ENCODE peak calls at places on chromosomes 4 and X, in nine cellular contexts. One of them, this sample, is unnamed.
A peak's percentile ranks its signal among the peaks of the same experiment; 100 is the strongest.

GRCh38 chr4:144714166-144714565 is 68.2 kb downstream of the HHIP start:
- DNase-seq in HEK293T: no peak
- DNase-seq in cardiac muscle cell: no peak
- DNase-seq in left ventricle myocardium inferior: no peak
- DNase-seq in activated naive CD8-positive, alpha-beta T cell treated with anti-CD3 and anti-CD28 coated beads for 36 hours: no peak
- DNase-seq in iris pigment epithelial cell: peak; percentile 35
- DNase-seq in hepatocyte: no peak
- DNase-seq in GM06990: no peak
- DNase-seq in sigmoid colon: no peak
- DNase-seq in this sample: no peak

GRCh38 chrX:86149089-86149488 is 838 bp downstream of the DACH2 start:
- DNase-seq in hepatocyte: no peak
- DNase-seq in GM06990: no peak
- DNase-seq in sigmoid colon: no peak
- DNase-seq in iris pigment epithelial cell: no peak
- DNase-seq in activated naive CD8-positive, alpha-beta T cell treated with anti-CD3 and anti-CD28 coated beads for 36 hours: no peak
- DNase-seq in cardiac muscle cell: no peak
- DNase-seq in HEK293T: no peak
- DNase-seq in left ventricle myocardium inferior: no peak
- DNase-seq in this sample: no peak

GRCh38 chr4:6316461-6317003 is 46.9 kb downstream of the WFS1 start:
- DNase-seq in sigmoid colon: no peak
- DNase-seq in cardiac muscle cell: no peak
- DNase-seq in GM06990: no peak
- DNase-seq in activated naive CD8-positive, alpha-beta T cell treated with anti-CD3 and anti-CD28 coated beads for 36 hours: no peak
- DNase-seq in iris pigment epithelial cell: no peak
- DNase-seq in left ventricle myocardium inferior: no peak
- DNase-seq in HEK293T: no peak
- DNase-seq in hepatocyte: no peak
- DNase-seq in this sample: no peak

GRCh38 chr4:40212674-40213504 is 16.1 kb downstream of the RHOH start:
- DNase-seq in iris pigment epithelial cell: peak; percentile 18
- DNase-seq in left ventricle myocardium inferior: no peak
- DNase-seq in hepatocyte: no peak
- DNase-seq in cardiac muscle cell: no peak
- DNase-seq in activated naive CD8-positive, alpha-beta T cell treated with anti-CD3 and anti-CD28 coated beads for 36 hours: no peak
- DNase-seq in sigmoid colon: no peak
- DNase-seq in HEK293T: no peak
- DNase-seq in GM06990: no peak
- DNase-seq in this sample: no peak

GRCh38 chr4:89753601-89754066 is 83.3 kb downstream of the SNCA start:
- DNase-seq in GM06990: no peak
- DNase-seq in iris pigment epithelial cell: peak; percentile 97
- DNase-seq in activated naive CD8-positive, alpha-beta T cell treated with anti-CD3 and anti-CD28 coated beads for 36 hours: no peak
- DNase-seq in hepatocyte: peak; percentile 68
- DNase-seq in sigmoid colon: no peak
- DNase-seq in left ventricle myocardium inferior: no peak
- DNase-seq in HEK293T: peak; percentile 17
- DNase-seq in cardiac muscle cell: no peak
- DNase-seq in this sample: no peak

GRCh38 chrX:49039598-49040375 is 3.4 kb downstream of the TFE3 start:
- DNase-seq in left ventricle myocardium inferior: peak; percentile 52
- DNase-seq in sigmoid colon: peak; percentile 93
- DNase-seq in HEK293T: peak; percentile 59
- DNase-seq in cardiac muscle cell: peak; percentile 91
- DNase-seq in iris pigment epithelial cell: peak; percentile 93
- DNase-seq in activated naive CD8-positive, alpha-beta T cell treated with anti-CD3 and anti-CD28 coated beads for 36 hours: peak; percentile 40
- DNase-seq in hepatocyte: peak; percentile 93
- DNase-seq in GM06990: no peak
- DNase-seq in this sample: peak; percentile 88

GRCh38 chrX:25084446-25084845 is 68.7 kb upstream of the ARX start:
- DNase-seq in iris pigment epithelial cell: no peak
- DNase-seq in cardiac muscle cell: no peak
- DNase-seq in left ventricle myocardium inferior: no peak
- DNase-seq in activated naive CD8-positive, alpha-beta T cell treated with anti-CD3 and anti-CD28 coated beads for 36 hours: no peak
- DNase-seq in hepatocyte: no peak
- DNase-seq in sigmoid colon: no peak
- DNase-seq in HEK293T: no peak
- DNase-seq in GM06990: no peak
- DNase-seq in this sample: no peak

GRCh38 chr4:6198768-6199343 is 1.5 kb downstream of the JAKMIP1 start:
- DNase-seq in GM06990: no peak
- DNase-seq in activated naive CD8-positive, alpha-beta T cell treated with anti-CD3 and anti-CD28 coated beads for 36 hours: no peak
- DNase-seq in HEK293T: no peak
- DNase-seq in left ventricle myocardium inferior: no peak
- DNase-seq in sigmoid colon: peak; percentile 54
- DNase-seq in iris pigment epithelial cell: peak; percentile 15
- DNase-seq in cardiac muscle cell: peak; percentile 43
- DNase-seq in hepatocyte: no peak
- DNase-seq in this sample: peak; percentile 80

GRCh38 chr4:117965608-117966007 is 68.7 kb upstream of the NDST3 start:
- DNase-seq in iris pigment epithelial cell: no peak
- DNase-seq in HEK293T: no peak
- DNase-seq in sigmoid colon: no peak
- DNase-seq in GM06990: no peak
- DNase-seq in left ventricle myocardium inferior: no peak
- DNase-seq in hepatocyte: no peak
- DNase-seq in cardiac muscle cell: peak; percentile 10
- DNase-seq in activated naive CD8-positive, alpha-beta T cell treated with anti-CD3 and anti-CD28 coated beads for 36 hours: no peak
- DNase-seq in this sample: no peak

GRCh38 chrX:154116514-154116913 is 19.0 kb upstream of the MECP2 start:
- DNase-seq in left ventricle myocardium inferior: no peak
- DNase-seq in HEK293T: no peak
- DNase-seq in sigmoid colon: no peak
- DNase-seq in hepatocyte: no peak
- DNase-seq in GM06990: no peak
- DNase-seq in iris pigment epithelial cell: no peak
- DNase-seq in activated naive CD8-positive, alpha-beta T cell treated with anti-CD3 and anti-CD28 coated beads for 36 hours: no peak
- DNase-seq in cardiac muscle cell: no peak
- DNase-seq in this sample: no peak

GRCh38 chrX:38561951-38562719 is 793 bp downstream of the TSPAN7 start:
- DNase-seq in cardiac muscle cell: peak; percentile 18
- DNase-seq in HEK293T: peak; percentile 19
- DNase-seq in left ventricle myocardium inferior: peak; percentile 16
- DNase-seq in iris pigment epithelial cell: no peak
- DNase-seq in GM06990: no peak
- DNase-seq in activated naive CD8-positive, alpha-beta T cell treated with anti-CD3 and anti-CD28 coated beads for 36 hours: no peak
- DNase-seq in hepatocyte: peak; percentile 37
- DNase-seq in sigmoid colon: peak; percentile 68
- DNase-seq in this sample: no peak

GRCh38 chr4:40193018-40193571 is 3.7 kb upstream of the RHOH start:
- DNase-seq in sigmoid colon: no peak
- DNase-seq in cardiac muscle cell: no peak
- DNase-seq in left ventricle myocardium inferior: no peak
- DNase-seq in hepatocyte: peak; percentile 32
- DNase-seq in HEK293T: no peak
- DNase-seq in iris pigment epithelial cell: no peak
- DNase-seq in activated naive CD8-positive, alpha-beta T cell treated with anti-CD3 and anti-CD28 coated beads for 36 hours: peak; percentile 29
- DNase-seq in GM06990: peak; percentile 78
- DNase-seq in this sample: no peak

This sample was measured in osteocyte.